ENCODE peak calls at places on chromosomes 3 and 15, in six cellular contexts. A is mesendoderm, T is neuronal stem cell, S is IMR-90, I is H1, W is mesenchymal stem cell. J is an unnamed sample.

GRCh38 chr3:48756640-48757039 is 39.6 kb upstream of the IP6K2 start:
- DNase-seq in W (peak; percentile 18), T (no peak), I (no peak), S (no peak), A (no peak), J (no peak)

GRCh38 chr3:140883428-140883827 is 58.2 kb upstream of the SLC25A36 start:
- DNase-seq in S (no peak), A (no peak), T (no peak), W (no peak), I (no peak), J (no peak)

GRCh38 chr3:138670409-138670808 is 61.8 kb downstream of the FAIM start:
- DNase-seq in A (no peak), T (no peak), W (no peak), S (no peak), I (no peak), J (no peak)

GRCh38 chr3:15171096-15171495 is 35.0 kb upstream of the CAPN7 start:
- DNase-seq in T (no peak), S (no peak), A (no peak), I (no peak), W (peak; percentile 30), J (no peak)

GRCh38 chr3:129252748-129253147 is 3.3 kb downstream of the COPG1 start:
- DNase-seq in I (no peak), T (no peak), W (no peak), S (no peak), A (no peak), J (no peak)

GRCh38 chr3:185630182-185630622 is 44.1 kb downstream of the SENP2 start:
- DNase-seq in S (peak; percentile 53), W (peak; percentile 33), I (no peak), T (no peak), A (no peak), J (no peak)

GRCh38 chr3:94137377-94137776 is 74.5 kb downstream of the NSUN3 start:
- DNase-seq in S (no peak), W (no peak), A (no peak), I (no peak), T (no peak), J (no peak)

GRCh38 chr15:31504462-31504839 is 177.8 kb downstream of the KLF13 start:
- DNase-seq in S (no peak), I (peak; percentile 20), A (no peak), T (no peak), W (no peak), J (peak; percentile 13)

GRCh38 chr15:76512971-76513370 is 176.4 kb downstream of the ISL2 start:
- DNase-seq in T (no peak), W (no peak), A (no peak), I (no peak), S (peak; percentile 30), J (no peak)

GRCh38 chr3:102180291-102180931 is 254.4 kb upstream of the ZPLD1 start:
- DNase-seq in S (peak; percentile 95), I (no peak), T (no peak), A (no peak), W (peak; percentile 94), J (no peak)

GRCh38 chr3:101026881-101027678 is 33.9 kb upstream of the ABI3BP start:
- DNase-seq in W (no peak), A (no peak), S (no peak), I (no peak), T (no peak), J (no peak)

GRCh38 chr3:137768361-137769320 is 4.5 kb downstream of the SOX14 start:
- DNase-seq in T (no peak), A (peak; percentile 64), I (peak; percentile 74), S (no peak), W (no peak), J (peak; percentile 72)

GRCh38 chr3:12400795-12401194 is 83.5 kb upstream of the TSEN2 start:
- DNase-seq in I (no peak), S (peak; percentile 86), W (peak; percentile 73), T (no peak), A (no peak), J (no peak)

GRCh38 chr3:173825731-173826130 is 428.2 kb downstream of the NLGN1 start:
- DNase-seq in A (no peak), S (peak; percentile 1), T (no peak), I (no peak), W (no peak), J (no peak)

GRCh38 chr3:10142707-10143560 is 1.4 kb downstream of the VHL start:
- DNase-seq in T (no peak), S (no peak), W (no peak), A (peak; percentile 30), I (no peak), J (peak; percentile 36)

GRCh38 chr15:66835558-66835878 is 133.5 kb downstream of the SMAD6 start:
- DNase-seq in S (peak; percentile 19), I (no peak), T (no peak), A (no peak), W (peak; percentile 60), J (no peak)

GRCh38 chr3:48247401-48247807 is 6.5 kb downstream of the ZNF589 start:
- DNase-seq in I (no peak), W (peak; percentile 9), A (peak; percentile 45), T (no peak), S (no peak), J (no peak)

GRCh38 chr15:99438691-99439523 is 126.9 kb upstream of the MEF2A start:
- DNase-seq in T (no peak), S (no peak), W (peak; percentile 41), A (no peak), I (peak; percentile 45), J (peak; percentile 25)

GRCh38 chr15:100259266-100259665 is 82.5 kb downstream of the ADAMTS17 start:
- DNase-seq in A (no peak), T (no peak), W (no peak), I (no peak), S (no peak), J (no peak)

GRCh38 chr3:99875573-99875924 is 57.9 kb downstream of the CMSS1 start:
- DNase-seq in I (no peak), T (peak; percentile 8), S (peak; percentile 60), A (no peak), W (peak; percentile 82), J (no peak)

GRCh38 chr3:123602325-123602724 is 17.5 kb upstream of the HACD2 start:
- DNase-seq in W (peak; percentile 74), I (no peak), S (peak; percentile 94), T (no peak), A (no peak), J (no peak)

GRCh38 chr15:77496710-77497107 is 76.0 kb downstream of the HMG20A start:
- DNase-seq in S (peak; percentile 97), T (peak; percentile 60), I (peak; percentile 95), A (peak; percentile 91), W (peak; percentile 90), J (peak; percentile 90)

GRCh38 chr15:31302029-31302657 is 24.5 kb upstream of the KLF13 start:
- DNase-seq in I (peak; percentile 39), A (no peak), T (no peak), S (no peak), W (no peak), J (no peak)

GRCh38 chr3:127997961-127998360 is 54.3 kb upstream of the SEC61A1 start:
- DNase-seq in W (no peak), T (no peak), I (no peak), A (no peak), S (no peak), J (no peak)

GRCh38 chr3:110478377-110479054 is 593.1 kb upstream of the NECTIN3 start:
- DNase-seq in S (no peak), T (no peak), W (no peak), A (no peak), I (no peak), J (no peak)

GRCh38 chr15:90449206-90449735 is 61.2 kb downstream of the IQGAP1 start:
- DNase-seq in A (no peak), S (peak; percentile 68), I (no peak), W (no peak), T (no peak), J (no peak)

GRCh38 chr15:57567909-57568308 is 23.8 kb upstream of the MYZAP start:
- DNase-seq in W (peak; percentile 14), T (no peak), S (no peak), A (no peak), I (no peak), J (no peak)

GRCh38 chr15:88649753-88650551 is 11.1 kb downstream of the ISG20 start:
- DNase-seq in A (no peak), W (no peak), S (no peak), I (peak; percentile 50), T (no peak), J (no peak)

GRCh38 chr15:88623061-88623460 is 1.9 kb downstream of the AEN start:
- DNase-seq in A (peak; percentile 70), I (no peak), T (no peak), W (peak; percentile 85), S (peak; percentile 93), J (no peak)

GRCh38 chr3:48467473-48468267 is 21.1 kb downstream of the ATRIP start:
- DNase-seq in A (no peak), S (no peak), T (no peak), I (no peak), W (no peak), J (no peak)

GRCh38 chr3:123687286-123687685 is 102.4 kb upstream of the HACD2 start:
- DNase-seq in I (no peak), A (no peak), W (peak; percentile 37), T (no peak), S (peak; percentile 53), J (no peak)

GRCh38 chr15:50358805-50359204 is 3.8 kb upstream of the GABPB1 start:
- DNase-seq in I (no peak), A (peak; percentile 83), T (no peak), S (peak; percentile 59), W (peak; percentile 67), J (peak; percentile 36)

GRCh38 chr3:132014105-132014504 is 20.7 kb downstream of the CPNE4 start:
- DNase-seq in I (no peak), A (no peak), W (no peak), T (no peak), S (no peak), J (no peak)

GRCh38 chr15:33872761-33873106 is 95.6 kb upstream of the CHRM5 start:
- DNase-seq in A (no peak), W (no peak), T (no peak), I (no peak), S (no peak), J (no peak)
- H3K23ac ChIP-seq in A (no peak overlapping the region), W (no peak overlapping the region), T (no peak overlapping the region), I (no peak overlapping the region), S (no peak overlapping the region), J (no peak overlapping the region)

GRCh38 chr3:153161714-153162512 is at the start of gene RAP2B:
- DNase-seq in T (peak; percentile 96), W (peak; percentile 96), I (peak; percentile 88), A (peak; percentile 98), S (peak; percentile 93), J (peak; percentile 97)
- H2AK5ac ChIP-seq in T (peak within 1 kb of the TSS; percentile 83), W (no peak within 1 kb of the TSS), I (no peak within 1 kb of the TSS), A (no peak within 1 kb of the TSS), S (peak within 1 kb of the TSS; percentile 71), J (no peak within 1 kb of the TSS)

DNA sequence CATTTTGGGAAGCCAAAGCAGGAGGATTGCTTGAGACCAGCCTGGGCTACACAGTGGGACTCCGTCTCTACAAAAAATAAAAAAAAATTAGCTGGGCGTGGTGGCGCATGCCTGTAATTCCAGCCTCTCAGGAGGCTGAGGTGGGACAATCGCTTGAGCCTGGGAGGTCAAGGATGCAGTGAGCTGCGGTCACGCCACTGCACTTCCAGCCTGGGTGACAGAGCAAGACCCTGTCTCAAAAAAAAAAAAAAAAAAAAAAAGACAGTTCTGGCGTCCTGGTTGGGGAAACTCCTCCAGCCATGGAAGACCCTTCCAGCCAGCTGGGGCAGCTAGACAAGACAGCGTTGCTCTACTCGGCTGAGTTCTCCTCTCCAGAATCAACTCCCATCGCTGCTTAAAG is 36.5 kb downstream of the CPN2 start:
- DNase-seq in T (no peak), S (no peak), W (no peak), I (no peak), A (peak; percentile 55), J (no peak)
- H2BK15ac ChIP-seq in T (peak overlapping the region; percentile 12), S (no peak overlapping the region), W (no peak overlapping the region), I (peak overlapping the region; percentile 92), A (no peak overlapping the region), J (no peak overlapping the region)

GRCh38 chr3:13583251-13584180 is 34.6 kb downstream of the FBLN2 start:
- DNase-seq in T (no peak), A (no peak), W (no peak), I (no peak), S (no peak), J (no peak)
- H3K23ac ChIP-seq in T (no peak overlapping the region), A (no peak overlapping the region), W (no peak overlapping the region), I (no peak overlapping the region), S (no peak overlapping the region), J (no peak overlapping the region)